ENCODE peak calls at places on chromosome 5, in four cellular contexts. Q, D, R and Z are unnamed samples.

GRCh38 chr5:149667084-149667826 is 62.9 kb upstream of the PPARGC1B start:
- DNase-seq in Q (no peak), D (no peak), R (peak; percentile 19), Z (no peak)

GRCh38 chr5:143066556-143067281 is 296.5 kb downstream of the ARHGAP26 start:
- DNase-seq in Q (no peak), D (no peak), R (no peak), Z (peak; percentile 59)

GRCh38 chr5:25119654-25120053 is 474.9 kb upstream of the CDH10 start:
- DNase-seq in R (no peak), Q (peak; percentile 29), D (no peak), Z (no peak)

GRCh38 chr5:3954633-3955032 is 359.0 kb downstream of the IRX1 start:
- DNase-seq in D (no peak), R (no peak), Q (no peak), Z (no peak)

GRCh38 chr5:67222243-67223033 is 25.8 kb upstream of the CD180 start:
- DNase-seq in D (no peak), Q (no peak), R (no peak), Z (no peak)

GRCh38 chr5:59328801-59329296 is 564.7 kb downstream of the PDE4D start:
- DNase-seq in R (peak; percentile 25), Q (peak; percentile 87), D (peak; percentile 62), Z (peak; percentile 79)

GRCh38 chr5:78377056-78377717 is 16.8 kb downstream of the SCAMP1 start:
- DNase-seq in R (peak; percentile 46), D (no peak), Q (peak; percentile 37), Z (no peak)

GRCh38 chr5:155960177-155960576 is 366.8 kb upstream of the SGCD start:
- DNase-seq in Q (no peak), R (no peak), D (no peak), Z (no peak)

GRCh38 chr5:50856720-50857119 is 190.3 kb downstream of the PARP8 start:
- DNase-seq in R (no peak), D (no peak), Q (no peak), Z (no peak)

GRCh38 chr5:139251281-139251687 is 42.3 kb upstream of the MATR3 start:
- DNase-seq in R (no peak), Q (no peak), D (no peak), Z (no peak)

GRCh38 chr5:59152701-59153245 is 569.9 kb downstream of the RAB3C start:
- DNase-seq in Q (no peak), R (no peak), D (no peak), Z (no peak)

GRCh38 chr5:53334431-53334941 is 145.9 kb upstream of the FST start:
- DNase-seq in R (peak; percentile 100), D (no peak), Q (peak; percentile 85), Z (peak; percentile 43)

GRCh38 chr5:57174128-57174849 is 430 bp downstream of the GPBP1 start:
- DNase-seq in R (peak; percentile 46), Q (peak; percentile 23), D (no peak), Z (no peak)

GRCh38 chr5:175059687-175060194 is 335.4 kb downstream of the MSX2 start:
- DNase-seq in R (no peak), D (peak; percentile 74), Q (peak; percentile 71), Z (no peak)

GRCh38 chr5:154631141-154631540 is 124.0 kb upstream of the LARP1 start:
- DNase-seq in Q (no peak), R (no peak), D (no peak), Z (no peak)

GRCh38 chr5:134584662-134585061 is 48.0 kb downstream of the SAR1B start:
- DNase-seq in Q (no peak), R (no peak), D (no peak), Z (no peak)

GRCh38 chr5:8184455-8185063 is 315.6 kb downstream of the MTRR start:
- DNase-seq in R (peak; percentile 4), D (peak; percentile 60), Q (no peak), Z (no peak)

GRCh38 chr5:103910002-103910401 is 347.4 kb upstream of the NUDT12 start:
- DNase-seq in D (no peak), Q (peak; percentile 36), R (no peak), Z (no peak)

GRCh38 chr5:168908207-168908606 is 329.0 kb upstream of the PANK3 start:
- DNase-seq in Q (peak; percentile 84), R (peak; percentile 21), D (peak; percentile 46), Z (peak; percentile 16)
- H3K4me3 ChIP-seq in Q (no peak overlapping the region), R (no peak overlapping the region), D (no peak overlapping the region), Z (no peak overlapping the region)

GRCh38 chr5:84197542-84197941 is 187.1 kb downstream of the EDIL3 start:
- DNase-seq in Q (no peak), R (no peak), D (no peak), Z (no peak)
- H3K4me3 ChIP-seq in Q (no peak overlapping the region), R (no peak overlapping the region), D (no peak overlapping the region), Z (no peak overlapping the region)

DNA sequence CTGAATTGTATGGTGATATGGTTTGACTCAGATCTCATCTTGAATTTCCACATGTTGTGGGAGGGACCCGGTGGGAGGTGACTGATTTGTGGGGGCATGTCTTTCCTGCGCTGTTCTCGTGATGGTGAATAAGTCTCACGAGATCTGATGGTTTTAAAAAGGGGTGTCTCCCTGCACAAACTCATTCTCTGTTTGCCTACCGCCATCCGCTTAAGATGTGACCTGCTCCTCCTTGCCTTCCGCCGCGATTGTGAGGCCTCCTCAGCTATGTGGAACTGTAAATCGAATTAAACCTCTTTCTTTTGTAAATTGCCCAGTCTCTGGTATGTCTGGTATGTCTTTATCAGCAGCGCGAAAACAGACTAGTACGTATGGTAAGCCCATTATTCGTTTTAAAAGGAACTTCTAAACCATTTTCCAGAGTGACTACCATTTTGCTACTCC is 48.7 kb downstream of the SLC36A1 start:
- DNase-seq in R (no peak), Q (peak; percentile 35), D (no peak), Z (no peak)
- H3K4me3 ChIP-seq in R (no peak overlapping the region), Q (no peak overlapping the region), D (no peak overlapping the region), Z (no peak overlapping the region)

GRCh38 chr5:14017904-14018303 is 73.4 kb upstream of the DNAH5 start:
- DNase-seq in D (no peak), Q (no peak), R (no peak), Z (no peak)
- H3K4me3 ChIP-seq in D (no peak overlapping the region), Q (no peak overlapping the region), R (no peak overlapping the region), Z (no peak overlapping the region)

GRCh38 chr5:106418196-106418595 is 1252.5 kb downstream of the EFNA5 start:
- DNase-seq in D (no peak), Q (peak; percentile 72), R (no peak), Z (no peak)
- H3K4me3 ChIP-seq in D (no peak overlapping the region), Q (no peak overlapping the region), R (no peak overlapping the region), Z (no peak overlapping the region)